ENCODE peak calls at places on chromosomes 3 and 15, in nine cellular contexts. G is NB4, J is psoas muscle, X is kidney epithelial cell, O is lower lobe of right lung, A is ovary, M is body of pancreas, R is brain microvascular endothelial cell, E is esophagus squamous epithelium. H is an unnamed sample.

GRCh38 chr3:88113311-88114162 is 36.2 kb upstream of the C3orf38 start:
- DNase-seq in G (peak), J (no peak), X (peak), O (no peak), A (peak), M (peak), R (peak), E (no peak), H (peak)

GRCh38 chr3:181622365-181622764 is 89.4 kb upstream of the SOX2 start:
- DNase-seq in G (no peak), J (no peak), X (no peak), O (no peak), A (no peak), M (no peak), R (no peak), E (no peak), H (no peak)

GRCh38 chr15:58383876-58384275 is 47.9 kb upstream of the LIPC start:
- DNase-seq in G (no peak), J (no peak), X (no peak), O (no peak), A (no peak), M (no peak), R (no peak), E (no peak), H (no peak)

GRCh38 chr15:84721381-84721780 is 5.4 kb upstream of the SEC11A start:
- DNase-seq in G (no peak), J (no peak), X (no peak), O (no peak), A (no peak), M (no peak), R (no peak), E (no peak), H (no peak)

GRCh38 chr3:112132088-112132487 is 960 bp downstream of the GCSAM start:
- DNase-seq in G (no peak), J (no peak), X (no peak), O (no peak), A (no peak), M (no peak), R (no peak), E (no peak), H (no peak)

GRCh38 chr3:119647177-119647576 is 13.2 kb downstream of the POPDC2 start:
- DNase-seq in G (no peak), J (no peak), X (no peak), O (no peak), A (no peak), M (no peak), R (no peak), E (no peak), H (no peak)

GRCh38 chr15:92421980-92422379 is 28.3 kb downstream of the ST8SIA2 start:
- DNase-seq in G (no peak), J (no peak), X (no peak), O (no peak), A (no peak), M (no peak), R (peak), E (no peak), H (no peak)

GRCh38 chr3:98433764-98434163 is 29.2 kb upstream of the OR5K1 start:
- DNase-seq in G (peak), J (no peak), X (no peak), O (no peak), A (no peak), M (no peak), R (no peak), E (no peak), H (no peak)

GRCh38 chr3:194990454-194991337 is 280.3 kb downstream of the XXYLT1 start:
- DNase-seq in G (no peak), J (no peak), X (no peak), O (no peak), A (no peak), M (no peak), R (no peak), E (no peak), H (no peak)

GRCh38 chr3:60912876-60913275 is 338.4 kb downstream of the FHIT start:
- DNase-seq in G (no peak), J (no peak), X (no peak), O (no peak), A (no peak), M (no peak), R (no peak), E (no peak), H (peak)

GRCh38 chr3:108103971-108104797 is 13.4 kb upstream of the CD47 start:
- DNase-seq in G (no peak), J (no peak), X (no peak), O (no peak), A (peak), M (peak), R (peak), E (no peak), H (no peak)

GRCh38 chr15:66619152-66619903 is 53.5 kb upstream of the LCTL start:
- DNase-seq in G (peak), J (peak), X (peak), O (peak), A (peak), M (peak), R (peak), E (no peak), H (no peak)

GRCh38 chr3:105222568-105223093 is 144.1 kb upstream of the ALCAM start:
- DNase-seq in G (no peak), J (no peak), X (no peak), O (no peak), A (no peak), M (no peak), R (no peak), E (no peak), H (no peak)

GRCh38 chr15:94370197-94370987 is 139.0 kb downstream of the MCTP2 start:
- DNase-seq in G (no peak), J (no peak), X (no peak), O (no peak), A (no peak), M (no peak), R (no peak), E (no peak), H (no peak)

GRCh38 chr15:94380798-94381197 is 149.4 kb downstream of the MCTP2 start:
- DNase-seq in G (no peak), J (no peak), X (no peak), O (no peak), A (no peak), M (no peak), R (no peak), E (no peak), H (no peak)

GRCh38 chr15:94381384-94381783 is 150.0 kb downstream of the MCTP2 start:
- DNase-seq in G (no peak), J (no peak), X (no peak), O (no peak), A (no peak), M (no peak), R (no peak), E (no peak), H (no peak)

GRCh38 chr15:94375997-94376396 is 144.6 kb downstream of the MCTP2 start:
- DNase-seq in G (no peak), J (no peak), X (no peak), O (no peak), A (no peak), M (no peak), R (no peak), E (no peak), H (no peak)
- TF ChIP-seq CTCF in G (no peak), J (peak), X (peak), O (peak), A (no peak), M (no peak), R (no peak), E (no peak), H (no peak)

GRCh38 chr3:149527531-149528343 is 53.2 kb downstream of the TM4SF4 start:
- DNase-seq in G (no peak), J (no peak), X (no peak), O (peak), A (no peak), M (no peak), R (no peak), E (no peak), H (no peak)
- TF ChIP-seq CTCF in G (no peak), J (peak), X (peak), O (peak), A (no peak), M (no peak), R (peak), E (no peak), H (peak)

DNA sequence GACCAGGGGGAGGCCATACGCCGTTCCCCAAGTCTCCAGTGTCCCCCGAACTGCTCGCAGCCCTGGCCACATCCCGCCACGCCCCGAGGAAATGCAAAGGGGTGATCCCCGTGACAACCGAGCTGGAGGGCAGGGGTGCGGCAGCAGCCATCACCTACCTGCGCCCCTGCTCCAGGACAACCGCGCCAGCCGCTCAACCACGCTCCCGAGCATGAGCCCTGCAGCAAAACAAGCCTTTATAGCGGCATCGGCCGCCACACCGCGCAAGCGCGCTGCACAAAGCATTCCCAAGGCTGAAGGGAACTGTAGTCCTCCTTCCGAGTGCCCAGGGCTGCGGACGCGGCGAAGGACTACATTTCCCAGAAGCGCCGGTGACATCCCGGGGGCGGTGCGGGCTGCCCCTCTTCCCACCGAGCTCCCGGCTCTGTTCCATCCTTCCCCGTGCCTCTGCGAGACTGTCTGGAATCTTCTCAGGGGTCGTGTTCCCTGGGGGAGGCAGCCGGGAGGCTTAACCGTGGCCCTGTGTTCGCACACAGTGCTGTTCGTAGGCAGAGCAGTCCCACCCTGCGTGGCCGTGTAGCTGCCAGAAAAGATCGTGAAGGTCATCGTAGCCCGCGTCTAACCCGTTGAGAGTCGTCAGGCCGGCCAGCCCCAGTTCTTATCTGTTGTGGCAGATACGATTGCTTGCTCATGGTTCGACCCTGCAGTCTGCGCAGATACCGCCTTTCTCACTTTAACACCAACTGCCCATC is at the start of gene ABCC5:
- DNase-seq in G (peak), J (peak), X (peak), O (peak), A (peak), M (peak), R (peak), E (peak), H (no peak)
- TF ChIP-seq CTCF in G (no peak), J (no peak), X (peak), O (peak), A (no peak), M (peak), R (no peak), E (peak), H (no peak)

DNA sequence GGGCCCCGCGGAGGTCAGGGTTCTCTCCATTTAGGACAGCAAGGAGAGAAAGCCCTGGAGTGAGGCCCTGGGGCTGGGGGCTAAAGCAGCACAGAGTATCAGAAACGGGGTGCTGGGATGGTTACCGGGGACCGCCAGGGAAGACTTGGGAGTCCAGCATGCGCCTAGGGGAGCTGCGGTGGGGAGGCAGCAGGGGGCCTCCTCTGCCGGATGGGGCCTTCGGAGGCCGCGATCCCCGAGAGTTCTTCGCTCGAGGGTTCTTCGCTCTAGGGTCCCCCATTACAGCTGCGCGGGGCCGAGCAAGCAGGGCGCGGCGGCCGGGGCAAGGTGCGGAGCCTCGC is 515 bp upstream of the APBA2 start:
- DNase-seq in G (no peak), J (no peak), X (no peak), O (no peak), A (no peak), M (no peak), R (no peak), E (no peak), H (no peak)
- TF ChIP-seq CTCF in G (no peak), J (no peak), X (no peak), O (no peak), A (no peak), M (no peak), R (no peak), E (no peak), H (no peak)

GRCh38 chr3:139493826-139494385 is 17.6 kb upstream of the RBP2 start:
- DNase-seq in G (no peak), J (no peak), X (no peak), O (no peak), A (no peak), M (no peak), R (no peak), E (no peak), H (no peak)

GRCh38 chr3:139491966-139492365 is 15.7 kb upstream of the RBP2 start:
- DNase-seq in G (no peak), J (no peak), X (no peak), O (no peak), A (no peak), M (no peak), R (no peak), E (no peak), H (no peak)

GRCh38 chr3:139491027-139491700 is 14.8 kb upstream of the RBP2 start:
- DNase-seq in G (no peak), J (no peak), X (peak), O (no peak), A (no peak), M (peak), R (no peak), E (no peak), H (peak)
- TF ChIP-seq CTCF in G (no peak), J (no peak), X (no peak), O (no peak), A (no peak), M (no peak), R (no peak), E (no peak), H (no peak)

GRCh38 chr3:122312826-122313225 is 12.2 kb upstream of the CSTA start:
- DNase-seq in G (peak), J (no peak), X (no peak), O (no peak), A (no peak), M (no peak), R (no peak), E (no peak), H (no peak)

GRCh38 chr3:122314467-122314866 is 10.6 kb upstream of the CSTA start:
- DNase-seq in G (no peak), J (no peak), X (no peak), O (no peak), A (no peak), M (no peak), R (no peak), E (no peak), H (no peak)

GRCh38 chr3:122316368-122316767 is 8.7 kb upstream of the CSTA start:
- DNase-seq in G (no peak), J (no peak), X (no peak), O (no peak), A (no peak), M (no peak), R (no peak), E (no peak), H (no peak)

GRCh38 chr3:122313261-122313660 is 11.8 kb upstream of the CSTA start:
- DNase-seq in G (peak), J (no peak), X (no peak), O (no peak), A (no peak), M (no peak), R (no peak), E (no peak), H (no peak)

GRCh38 chr3:122315619-122316018 is 9.4 kb upstream of the CSTA start:
- DNase-seq in G (no peak), J (no peak), X (no peak), O (no peak), A (no peak), M (no peak), R (no peak), E (no peak), H (no peak)
- TF ChIP-seq CTCF in G (no peak), J (no peak), X (no peak), O (no peak), A (no peak), M (no peak), R (no peak), E (no peak), H (no peak)

H was measured in epithelial cell of proximal tubule.